ENCODE peak calls at places on chromosomes 5 and 9, in seven cellular contexts. O is cardiac muscle cell, I is fibroblast of pulmonary artery, R is GM13977, P is cardiac fibroblast, C is foreskin fibroblast, V is IMR-90. Q is an unnamed sample.

GRCh38 chr5:154811653-154812465 is 38.5 kb downstream of the FAXDC2 start:
- DNase-seq in O (peak), I (peak), R (peak), P (peak), C (peak), V (peak), Q (peak)

GRCh38 chr9:21933281-21933680 is 60.9 kb downstream of the CDKN2A start:
- DNase-seq in O (no peak), I (no peak), R (no peak), P (no peak), C (peak), V (no peak), Q (no peak)

GRCh38 chr5:9283021-9283420 is 262.9 kb downstream of the SEMA5A start:
- DNase-seq in O (no peak), I (no peak), R (no peak), P (no peak), C (peak), V (peak), Q (peak)

GRCh38 chr5:108079754-108080153 is 302.1 kb downstream of the FBXL17 start:
- DNase-seq in O (peak), I (no peak), R (no peak), P (peak), C (peak), V (no peak), Q (no peak)

GRCh38 chr5:80181618-80182211 is 74.1 kb downstream of the SERINC5 start:
- DNase-seq in O (peak), I (no peak), R (no peak), P (peak), C (peak), V (no peak), Q (no peak)

GRCh38 chr9:89309608-89310485 is 1.1 kb upstream of the CKS2 start:
- DNase-seq in O (peak), I (peak), R (no peak), P (peak), C (peak), V (no peak), Q (no peak)

GRCh38 chr9:120689860-120690259 is 24.4 kb downstream of the MEGF9 start:
- DNase-seq in O (peak), I (peak), R (no peak), P (no peak), C (no peak), V (peak), Q (no peak)

GRCh38 chr9:89431930-89432725 is 65.8 kb downstream of the SEMA4D start:
- DNase-seq in O (no peak), I (no peak), R (no peak), P (no peak), C (no peak), V (no peak), Q (no peak)

GRCh38 chr5:73452215-73452614 is 3.6 kb upstream of the FOXD1 start:
- DNase-seq in O (no peak), I (no peak), R (no peak), P (no peak), C (no peak), V (no peak), Q (no peak)

GRCh38 chr5:61665939-61666621 is 334.0 kb downstream of the ZSWIM6 start:
- DNase-seq in O (no peak), I (no peak), R (no peak), P (no peak), C (no peak), V (no peak), Q (no peak)

GRCh38 chr9:84366683-84367082 is 26.1 kb upstream of the SLC28A3 start:
- DNase-seq in O (no peak), I (no peak), R (no peak), P (no peak), C (no peak), V (no peak), Q (no peak)

GRCh38 chr5:74127377-74128338 is 501.7 kb downstream of the ARHGEF28 start:
- DNase-seq in O (peak), I (peak), R (no peak), P (peak), C (peak), V (peak), Q (peak)

GRCh38 chr5:112694853-112695709 is 42.6 kb upstream of the APC start:
- DNase-seq in O (peak), I (peak), R (no peak), P (peak), C (peak), V (peak), Q (peak)

GRCh38 chr5:72129730-72130129 is 22.5 kb downstream of the MAP1B start:
- DNase-seq in O (no peak), I (no peak), R (no peak), P (no peak), C (peak), V (peak), Q (peak)

GRCh38 chr5:106154280-106154716 is 1516.4 kb downstream of the EFNA5 start:
- DNase-seq in O (no peak), I (no peak), R (no peak), P (no peak), C (no peak), V (no peak), Q (no peak)

GRCh38 chr5:23776684-23777083 is 269.3 kb downstream of the PRDM9 start:
- DNase-seq in O (no peak), I (no peak), R (no peak), P (no peak), C (no peak), V (no peak), Q (no peak)

GRCh38 chr5:18024542-18024941 is 390.3 kb downstream of the TAF11L14 start:
- DNase-seq in O (no peak), I (no peak), R (no peak), P (no peak), C (no peak), V (no peak), Q (no peak)

GRCh38 chr9:79287152-79287766 is 284.5 kb upstream of the TLE4 start:
- DNase-seq in O (no peak), I (no peak), R (no peak), P (no peak), C (no peak), V (no peak), Q (no peak)

GRCh38 chr9:21964925-21965385 is 29.2 kb downstream of the CDKN2A start:
- DNase-seq in O (peak), I (peak), R (peak), P (peak), C (peak), V (no peak), Q (no peak)

GRCh38 chr9:83185517-83186192 is 122.7 kb upstream of the RASEF start:
- DNase-seq in O (no peak), I (no peak), R (no peak), P (no peak), C (no peak), V (no peak), Q (no peak)

GRCh38 chr9:87497604-87498045 is at the start of gene DAPK1:
- DNase-seq in O (peak), I (peak), R (peak), P (peak), C (peak), V (no peak), Q (no peak)

GRCh38 chr5:448061-448765 is 5.2 kb downstream of the EXOC3 start:
- DNase-seq in O (no peak), I (no peak), R (no peak), P (no peak), C (no peak), V (no peak), Q (no peak)

GRCh38 chr9:110443146-110443877 is 105.6 kb upstream of the TXNDC8 start:
- DNase-seq in O (peak), I (peak), R (no peak), P (peak), C (peak), V (peak), Q (peak)

GRCh38 chr5:181188700-181189362 is 16.2 kb downstream of the TRIM7 start:
- DNase-seq in O (peak), I (peak), R (no peak), P (peak), C (peak), V (peak), Q (peak)

GRCh38 chr5:128123936-128124335 is 40.4 kb downstream of the SLC12A2 start:
- DNase-seq in O (no peak), I (no peak), R (no peak), P (no peak), C (no peak), V (no peak), Q (no peak)

GRCh38 chr5:50653946-50654345 is 12.5 kb upstream of the PARP8 start:
- DNase-seq in O (no peak), I (no peak), R (no peak), P (no peak), C (no peak), V (no peak), Q (no peak)

GRCh38 chr5:127070243-127070642 is 3.1 kb downstream of the C5orf63 start:
- DNase-seq in O (no peak), I (peak), R (no peak), P (peak), C (no peak), V (no peak), Q (no peak)

GRCh38 chr5:128111818-128112448 is 28.4 kb downstream of the SLC12A2 start:
- DNase-seq in O (peak), I (peak), R (no peak), P (peak), C (peak), V (peak), Q (peak)

GRCh38 chr9:131012023-131012334 is 3.0 kb downstream of the LAMC3 start:
- DNase-seq in O (peak), I (no peak), R (no peak), P (no peak), C (no peak), V (no peak), Q (no peak)

GRCh38 chr5:64074533-64074932 is 91.1 kb upstream of the RNF180 start:
- DNase-seq in O (peak), I (peak), R (peak), P (peak), C (peak), V (peak), Q (peak)

GRCh38 chr5:131262953-131263541 is 806 bp upstream of the CDC42SE2 start:
- DNase-seq in O (peak), I (peak), R (peak), P (peak), C (peak), V (no peak), Q (peak)

GRCh38 chr9:9091387-9091786 is 1291.8 kb upstream of the DMAC1 start:
- DNase-seq in O (no peak), I (peak), R (no peak), P (no peak), C (no peak), V (no peak), Q (no peak)

GRCh38 chr5:50751064-50751657 is 84.7 kb downstream of the PARP8 start:
- DNase-seq in O (peak), I (peak), R (peak), P (peak), C (peak), V (peak), Q (peak)

DNA sequence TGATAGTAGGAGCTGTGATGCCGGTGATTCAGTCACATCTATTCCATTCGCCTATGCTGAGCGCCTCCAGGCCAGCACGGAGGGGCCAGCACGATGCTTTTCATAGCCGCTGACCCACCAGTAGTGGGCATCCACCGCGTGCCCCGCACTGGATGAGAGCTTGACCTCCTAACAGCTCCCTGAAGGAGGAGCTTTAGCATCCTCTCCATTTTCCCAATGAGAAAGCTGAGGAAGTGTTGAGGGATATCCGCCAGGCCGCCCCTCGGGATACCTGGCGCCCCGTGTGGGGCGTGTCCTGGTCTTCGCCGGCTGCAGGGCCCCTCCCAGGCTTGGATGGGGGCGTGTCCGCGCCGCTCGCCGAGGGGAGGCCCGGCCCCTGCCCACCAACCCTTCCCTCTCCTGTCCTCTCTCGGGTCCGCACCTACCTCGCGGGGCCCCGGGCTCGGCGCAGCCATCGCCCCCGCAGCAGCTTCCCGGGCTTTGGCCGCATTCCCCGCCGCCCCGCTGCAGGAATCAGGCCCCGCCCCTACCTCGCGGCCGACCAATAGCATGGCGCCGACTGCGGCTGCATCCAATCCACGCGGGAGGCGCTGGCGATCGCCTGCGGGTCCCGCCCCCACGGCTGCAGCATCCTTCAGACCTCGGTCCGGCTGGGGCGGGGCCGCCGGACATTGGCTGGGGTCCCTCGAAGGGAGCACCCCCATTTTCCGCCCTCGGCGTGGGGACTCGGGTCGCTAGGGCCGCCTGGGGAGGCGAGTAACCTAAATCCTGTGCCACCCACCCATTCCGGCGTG is at the start of gene PIP5KL1:
- DNase-seq in O (peak), I (peak), R (peak), P (peak), C (peak), V (peak), Q (peak)
- TF ChIP-seq CTCF in O (peak), I (peak), R (no peak), P (no peak), C (peak), V (peak), Q (peak)

DNA sequence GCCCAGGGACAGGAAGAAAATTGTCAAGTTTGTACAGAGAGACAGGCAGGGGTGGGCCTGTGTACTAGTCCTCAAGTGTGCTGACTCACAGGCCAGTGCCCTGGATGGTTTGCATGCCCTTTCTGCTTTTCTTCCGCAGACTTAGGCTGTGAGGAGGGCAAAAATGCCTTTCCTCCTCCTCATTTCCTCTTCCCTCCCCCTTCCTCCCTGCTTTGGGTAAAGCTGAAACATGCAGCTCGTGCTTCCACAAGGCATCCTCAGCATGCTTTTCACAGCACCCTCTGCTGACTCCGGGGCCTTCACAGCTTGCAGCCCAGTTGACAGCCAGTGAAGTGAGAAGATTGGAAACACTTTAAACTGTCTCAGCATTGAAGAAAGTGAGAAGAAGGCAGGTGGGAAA is 138.6 kb downstream of the GRIA1 start:
- DNase-seq in O (peak), I (peak), R (no peak), P (peak), C (peak), V (peak), Q (peak)
- TF ChIP-seq CTCF in O (peak), I (peak), R (no peak), P (peak), C (peak), V (peak), Q (peak)

GRCh38 chr5:142000709-142001484 is 11.9 kb downstream of the GNPDA1 start:
- DNase-seq in O (peak), I (peak), R (no peak), P (peak), C (peak), V (no peak), Q (no peak)
- TF ChIP-seq CTCF in O (peak), I (peak), R (peak), P (peak), C (peak), V (peak), Q (peak)

GRCh38 chr5:139394123-139394653 is 716 bp downstream of the PROB1 start:
- DNase-seq in O (peak), I (no peak), R (peak), P (peak), C (peak), V (no peak), Q (no peak)
- TF ChIP-seq CTCF in O (peak), I (peak), R (peak), P (peak), C (peak), V (peak), Q (peak)

DNA sequence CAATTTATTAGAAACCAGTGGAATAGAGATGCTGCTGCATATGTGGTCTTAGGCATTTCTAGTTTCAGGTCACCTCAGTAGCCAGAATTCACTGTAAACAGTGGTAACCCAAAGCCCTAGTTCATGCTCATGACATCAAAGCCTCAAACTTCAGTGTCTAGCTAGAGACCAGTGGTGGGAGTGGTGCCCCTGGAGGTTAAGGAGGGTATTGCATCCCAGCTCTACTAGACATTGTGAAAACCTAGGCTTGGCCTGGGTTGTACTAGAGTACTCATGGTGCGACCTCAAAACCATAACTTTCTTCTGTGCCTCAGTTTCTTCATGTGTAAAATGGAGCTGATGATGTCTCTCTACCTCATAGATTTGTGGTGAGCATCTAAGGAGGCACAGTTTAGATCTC is 18.8 kb downstream of the COL5A1 start:
- DNase-seq in O (peak), I (peak), R (no peak), P (no peak), C (no peak), V (no peak), Q (no peak)
- TF ChIP-seq CTCF in O (peak), I (peak), R (peak), P (peak), C (peak), V (peak), Q (peak)

GRCh38 chr9:127224883-127225739 is 39.5 kb upstream of the GARNL3 start:
- DNase-seq in O (peak), I (peak), R (peak), P (peak), C (peak), V (peak), Q (peak)

GRCh38 chr9:127223266-127223665 is 41.3 kb upstream of the GARNL3 start:
- DNase-seq in O (no peak), I (no peak), R (no peak), P (no peak), C (no peak), V (no peak), Q (no peak)

GRCh38 chr9:127224178-127224882 is 40.2 kb upstream of the GARNL3 start:
- DNase-seq in O (peak), I (peak), R (peak), P (peak), C (peak), V (peak), Q (peak)

GRCh38 chr9:127222388-127223095 is 42.0 kb upstream of the GARNL3 start:
- DNase-seq in O (no peak), I (no peak), R (no peak), P (no peak), C (no peak), V (no peak), Q (no peak)

DNA sequence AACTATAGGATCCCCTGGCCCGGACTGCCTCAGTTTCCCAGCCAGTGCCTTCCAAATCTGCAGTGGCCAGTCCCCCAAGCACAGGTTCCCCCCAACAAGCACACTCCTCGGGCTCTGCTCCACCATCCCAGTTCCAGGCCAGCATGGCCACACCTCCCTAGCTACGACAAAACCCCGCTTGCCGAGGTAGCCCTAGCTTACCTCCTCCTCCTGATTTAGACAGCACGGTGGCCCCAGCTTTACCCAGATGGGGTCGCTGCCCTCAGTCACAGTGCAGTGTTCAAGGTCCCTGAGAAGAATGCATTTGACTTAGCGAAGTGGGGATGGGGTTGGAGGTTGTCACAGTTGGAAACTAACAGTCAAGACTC is 40.8 kb upstream of the GARNL3 start:
- DNase-seq in O (no peak), I (no peak), R (no peak), P (no peak), C (no peak), V (no peak), Q (no peak)
- TF ChIP-seq CTCF in O (no peak), I (no peak), R (peak), P (no peak), C (no peak), V (no peak), Q (no peak)

GRCh38 chr5:169029661-169030274 is 271.2 kb downstream of the SLIT3 start:
- DNase-seq in O (no peak), I (no peak), R (no peak), P (peak), C (peak), V (no peak), Q (no peak)
- TF ChIP-seq CTCF in O (no peak), I (no peak), R (no peak), P (no peak), C (no peak), V (no peak), Q (no peak)

GRCh38 chr9:1619915-1620705 is 395.0 kb upstream of the SMARCA2 start:
- DNase-seq in O (peak), I (peak), R (no peak), P (peak), C (peak), V (no peak), Q (no peak)
- TF ChIP-seq CTCF in O (peak), I (no peak), R (peak), P (no peak), C (no peak), V (no peak), Q (peak)

GRCh38 chr9:95505676-95506437 is 10.9 kb downstream of the PTCH1 start:
- DNase-seq in O (peak), I (peak), R (peak), P (peak), C (peak), V (peak), Q (no peak)
- TF ChIP-seq CTCF in O (no peak), I (no peak), R (peak), P (no peak), C (no peak), V (no peak), Q (no peak)